ENCODE peak calls at places on chromosomes 7 and 10, in seven cellular contexts. E, M, T, Q, Y, U and K are unnamed samples.

GRCh38 chr7:39353615-39354376 is 212.4 kb upstream of the YAE1 start:
- DNase-seq in U (no peak), T (peak), Q (no peak), E (no peak), Y (peak), M (no peak), K (peak)

GRCh38 chr10:3009341-3009740 is 58.0 kb upstream of the PFKP start:
- DNase-seq in Y (no peak), T (no peak), Q (no peak), M (no peak), U (no peak), E (no peak), K (no peak)

GRCh38 chr10:132482090-132482489 is 55.5 kb upstream of the INPP5A start:
- DNase-seq in M (no peak), U (no peak), T (no peak), Q (no peak), Y (no peak), E (no peak), K (no peak)

GRCh38 chr7:27277628-27278027 is 35.0 kb downstream of the EVX1 start:
- DNase-seq in Q (no peak), E (no peak), M (no peak), Y (no peak), T (no peak), U (no peak), K (no peak)

GRCh38 chr7:27073066-27073465 is 22.7 kb downstream of the HOXA1 start:
- DNase-seq in M (no peak), E (no peak), Y (no peak), T (peak), Q (no peak), U (no peak), K (no peak)

GRCh38 chr10:77164616-77165311 is 472.8 kb downstream of the KCNMA1 start:
- DNase-seq in E (no peak), Y (no peak), U (no peak), T (no peak), Q (no peak), M (no peak), K (no peak)

GRCh38 chr10:35136263-35136815 is 9.7 kb downstream of the CREM start:
- DNase-seq in U (no peak), Q (no peak), M (no peak), Y (no peak), E (no peak), T (no peak), K (no peak)

GRCh38 chr7:137443616-137444015 is 100.1 kb upstream of the PTN start:
- DNase-seq in T (no peak), Q (no peak), Y (no peak), M (no peak), U (no peak), E (no peak), K (no peak)

GRCh38 chr7:153514006-153514405 is 538.2 kb upstream of the DPP6 start:
- DNase-seq in M (no peak), Q (no peak), Y (no peak), U (no peak), E (no peak), T (no peak), K (no peak)

GRCh38 chr7:44323381-44324203 is 1.8 kb downstream of the CAMK2B start:
- DNase-seq in M (no peak), Y (no peak), T (no peak), U (no peak), Q (no peak), E (no peak), K (no peak)

GRCh38 chr7:120165231-120165630 is 107.7 kb upstream of the KCND2 start:
- DNase-seq in U (no peak), M (no peak), E (no peak), T (no peak), Q (no peak), Y (no peak), K (no peak)

GRCh38 chr10:79149662-79150443 is 81.1 kb downstream of the ZMIZ1 start:
- DNase-seq in M (peak), T (no peak), Q (peak), U (no peak), Y (no peak), E (peak), K (no peak)

GRCh38 chr7:95470452-95470851 is 15.3 kb upstream of the ASB4 start:
- DNase-seq in M (no peak), T (no peak), E (peak), Q (no peak), Y (peak), U (no peak), K (no peak)

GRCh38 chr7:122902751-122903495 is 16.7 kb upstream of the CADPS2 start:
- DNase-seq in U (no peak), E (no peak), T (no peak), M (no peak), Y (no peak), Q (no peak), K (no peak)

GRCh38 chr10:114311496-114312195 is 72.6 kb downstream of the VWA2 start:
- DNase-seq in M (no peak), Q (no peak), Y (no peak), T (no peak), U (no peak), E (no peak), K (no peak)

GRCh38 chr7:101536232-101536631 is 92.9 kb downstream of the MYL10 start:
- DNase-seq in E (no peak), U (no peak), T (no peak), M (no peak), Q (no peak), Y (no peak), K (no peak)

GRCh38 chr7:95693551-95694333 is 78.6 kb upstream of the DYNC1I1 start:
- DNase-seq in T (no peak), M (no peak), U (no peak), Y (no peak), Q (no peak), E (no peak), K (no peak)

GRCh38 chr7:4042402-4042801 is 639.7 kb upstream of the FOXK1 start:
- DNase-seq in M (no peak), Q (no peak), E (no peak), U (no peak), T (no peak), Y (no peak), K (no peak)

GRCh38 chr7:103987455-103987854 is 2.0 kb downstream of the RELN start:
- DNase-seq in M (no peak), Q (no peak), T (no peak), U (no peak), Y (no peak), E (no peak), K (no peak)

GRCh38 chr7:50849991-50850390 is 67.3 kb upstream of the GRB10 start:
- DNase-seq in U (no peak), T (no peak), Y (no peak), Q (no peak), M (no peak), E (no peak), K (no peak)

GRCh38 chr7:40058636-40059035 is 75.8 kb downstream of the MPLKIP start:
- DNase-seq in T (no peak), U (no peak), Y (no peak), M (no peak), E (no peak), Q (no peak), K (no peak)

GRCh38 chr10:108388716-108389115 is 1224.2 kb upstream of the SORCS1 start:
- DNase-seq in E (no peak), Q (no peak), U (no peak), Y (no peak), T (no peak), M (no peak), K (no peak)

GRCh38 chr7:111091623-111092370 is 870 bp downstream of the LRRN3 start:
- DNase-seq in Y (no peak), T (no peak), M (no peak), Q (no peak), U (no peak), E (no peak), K (no peak)

GRCh38 chr7:148299335-148299734 is 291.2 kb upstream of the C7orf33 start:
- DNase-seq in U (no peak), Q (no peak), M (no peak), T (no peak), Y (no peak), E (no peak), K (no peak)

GRCh38 chr10:10320981-10321380 is 696.7 kb upstream of the CELF2 start:
- DNase-seq in M (no peak), E (no peak), U (no peak), T (peak), Y (no peak), Q (no peak), K (no peak)

GRCh38 chr10:118002581-118002980 is 44.2 kb downstream of the RAB11FIP2 start:
- DNase-seq in Y (no peak), U (no peak), M (no peak), Q (no peak), T (no peak), E (no peak), K (no peak)

GRCh38 chr7:33905389-33906032 is at the start of gene BMPER:
- DNase-seq in T (no peak), U (no peak), Q (no peak), Y (peak), E (no peak), M (peak), K (no peak)

GRCh38 chr7:50869108-50869716 is 86.5 kb upstream of the GRB10 start:
- DNase-seq in E (no peak), Q (no peak), M (no peak), Y (no peak), T (no peak), U (no peak), K (no peak)

GRCh38 chr7:141074162-141074989 is 512 bp downstream of the TMEM178B start:
- DNase-seq in Q (no peak), M (no peak), T (no peak), Y (peak), U (no peak), E (no peak), K (peak)

GRCh38 chr10:78139336-78139735 is 105.7 kb downstream of the RPS24 start:
- DNase-seq in M (no peak), U (no peak), Q (no peak), Y (no peak), E (no peak), T (peak), K (peak)

GRCh38 chr7:103989785-103990775 is 622 bp upstream of the RELN start:
- DNase-seq in U (no peak), E (no peak), M (peak), Q (no peak), T (peak), Y (peak), K (peak)

GRCh38 chr10:10131984-10132383 is 885.7 kb upstream of the CELF2 start:
- DNase-seq in E (no peak), Y (no peak), T (no peak), Q (no peak), U (no peak), M (no peak), K (no peak)

GRCh38 chr10:113921571-113922370 is 67.3 kb downstream of the NHLRC2 start:
- DNase-seq in Q (no peak), E (no peak), M (no peak), U (no peak), Y (no peak), T (no peak), K (no peak)

GRCh38 chr10:2619472-2619871 is 447.9 kb upstream of the PFKP start:
- DNase-seq in Y (peak), U (no peak), E (no peak), T (no peak), Q (no peak), M (no peak), K (no peak)

GRCh38 chr10:88881335-88881734 is 1.3 kb downstream of the STAMBPL1 start:
- DNase-seq in E (no peak), Q (no peak), Y (no peak), T (no peak), M (no peak), U (no peak), K (no peak)

GRCh38 chr10:11655839-11656238 is 44.4 kb upstream of the USP6NL start:
- DNase-seq in M (no peak), Y (no peak), E (no peak), U (no peak), Q (no peak), T (peak), K (no peak)

GRCh38 chr10:55019461-55019860 is 218.4 kb upstream of the PCDH15 start:
- DNase-seq in U (no peak), Q (no peak), M (no peak), Y (no peak), T (peak), E (no peak), K (no peak)

GRCh38 chr7:103025341-103025740 is 49.3 kb downstream of the FBXL13 start:
- DNase-seq in T (no peak), Q (no peak), Y (no peak), M (no peak), E (no peak), U (no peak), K (no peak)

GRCh38 chr10:72309290-72310240 is 35.8 kb downstream of the DDIT4 start:
- DNase-seq in M (peak), Y (no peak), Q (no peak), E (no peak), T (no peak), U (no peak), K (no peak)